ENCODE peak calls at places on chromosomes 5 and 9, in seven cellular contexts. F, R, T, D, P, G and J are unnamed samples.

GRCh38 chr9:134748637-134749036 is 107.0 kb downstream of the COL5A1 start:
- DNase-seq in G (no peak), F (no peak), P (no peak), D (no peak), R (no peak), T (no peak), J (no peak)

GRCh38 chr5:115124741-115125140 is 45.0 kb downstream of the TRIM36 start:
- DNase-seq in P (no peak), T (no peak), R (no peak), G (no peak), D (no peak), F (no peak), J (no peak)

GRCh38 chr5:126354012-126354856 is 69.0 kb upstream of the GRAMD2B start:
- DNase-seq in P (peak), G (peak), T (peak), R (no peak), D (no peak), F (no peak), J (peak)

GRCh38 chr5:172686111-172686510 is 45.0 kb downstream of the NEURL1B start:
- DNase-seq in T (no peak), P (no peak), F (no peak), D (no peak), R (no peak), G (no peak), J (no peak)

GRCh38 chr9:134003237-134003636 is 11.1 kb upstream of the VAV2 start:
- DNase-seq in T (no peak), D (no peak), G (no peak), P (no peak), F (no peak), R (no peak), J (no peak)

GRCh38 chr5:148939676-148940075 is 113.3 kb downstream of the ADRB2 start:
- DNase-seq in T (peak), R (no peak), P (peak), G (no peak), D (no peak), F (no peak), J (peak)

GRCh38 chr9:134592018-134592818 is 49.4 kb upstream of the COL5A1 start:
- DNase-seq in D (peak), P (peak), F (no peak), G (no peak), T (peak), R (peak), J (peak)

GRCh38 chr5:40291338-40291737 is 388.4 kb upstream of the PTGER4 start:
- DNase-seq in P (peak), G (no peak), D (no peak), R (no peak), F (no peak), T (peak), J (peak)

GRCh38 chr9:3478549-3478953 is 47.2 kb downstream of the RFX3 start:
- DNase-seq in F (no peak), D (no peak), G (peak), T (peak), P (peak), R (no peak), J (no peak)

GRCh38 chr5:116401546-116401945 is 173.1 kb downstream of the SEMA6A start:
- DNase-seq in P (no peak), G (no peak), R (no peak), T (no peak), D (no peak), F (no peak), J (no peak)

GRCh38 chr9:88216132-88216995 is 78.1 kb upstream of the SPATA31C2 start:
- DNase-seq in R (no peak), P (no peak), D (no peak), T (no peak), G (no peak), F (no peak), J (no peak)

GRCh38 chr5:156991714-156992113 is 28.7 kb upstream of the TIMD4 start:
- DNase-seq in R (no peak), T (no peak), F (no peak), P (no peak), D (no peak), G (peak), J (no peak)

GRCh38 chr5:97192580-97193421 is 9.8 kb upstream of the RIOK2 start:
- DNase-seq in T (no peak), R (no peak), F (no peak), G (peak), D (no peak), P (no peak), J (peak)

GRCh38 chr9:2817987-2818386 is 25.9 kb downstream of the PUM3 start:
- DNase-seq in F (no peak), G (peak), T (peak), R (no peak), D (no peak), P (peak), J (peak)

GRCh38 chr5:176653401-176653800 is 6.1 kb downstream of the TSPAN17 start:
- DNase-seq in F (no peak), D (no peak), R (no peak), T (no peak), P (no peak), G (no peak), J (peak)

GRCh38 chr5:92505925-92506324 is 1075.1 kb downstream of the NR2F1-AS1 start:
- DNase-seq in D (no peak), P (peak), G (no peak), R (no peak), F (no peak), T (no peak), J (peak)

GRCh38 chr9:12698293-12698692 is 5.1 kb downstream of the TYRP1 start:
- DNase-seq in R (no peak), D (no peak), P (peak), T (peak), G (no peak), F (no peak), J (peak)

GRCh38 chr9:3708751-3709150 is 182.9 kb upstream of the RFX3 start:
- DNase-seq in P (peak), D (no peak), F (no peak), R (no peak), G (peak), T (peak), J (peak)

GRCh38 chr9:16032799-16033198 is 480.0 kb downstream of the CCDC171 start:
- DNase-seq in P (peak), R (no peak), D (no peak), T (peak), G (peak), F (no peak), J (peak)

GRCh38 chr9:26975728-26976707 is 19.8 kb downstream of the IFT74 start:
- DNase-seq in P (peak), G (peak), D (peak), R (no peak), T (peak), F (peak), J (peak)

GRCh38 chr9:26973989-26974388 is 17.8 kb downstream of the IFT74 start:
- DNase-seq in P (no peak), D (no peak), R (no peak), G (no peak), F (no peak), T (no peak), J (no peak)

GRCh38 chr9:26971721-26972120 is 15.5 kb downstream of the IFT74 start:
- DNase-seq in T (no peak), F (no peak), P (no peak), R (no peak), D (no peak), G (no peak), J (no peak)

DNA sequence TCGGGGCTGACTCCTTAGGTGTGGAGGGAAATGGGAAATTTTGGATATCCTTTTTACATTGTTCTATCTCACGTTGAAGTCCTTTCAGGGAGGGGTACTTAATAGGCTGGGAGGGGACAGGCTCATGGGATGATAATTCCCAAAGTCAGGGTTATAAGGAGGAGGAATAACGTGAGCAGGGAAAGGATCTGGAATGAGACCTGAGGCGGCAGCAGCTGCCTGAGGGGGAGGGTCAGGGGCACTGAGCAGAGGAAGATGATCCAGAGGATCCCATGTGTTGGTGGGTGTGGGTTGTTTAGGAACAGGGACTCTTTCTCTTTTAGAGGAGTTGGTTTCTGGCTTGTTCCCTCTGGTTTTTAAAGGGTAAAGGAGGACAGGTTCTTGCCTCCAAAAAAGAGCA is 18.7 kb downstream of the IFT74 start:
- DNase-seq in G (no peak), R (no peak), P (no peak), T (no peak), D (no peak), F (no peak), J (no peak)
- TF ChIP-seq CTCF in G (no peak), R (no peak), P (no peak), T (no peak), D (no peak), F (no peak), J (no peak)

DNA sequence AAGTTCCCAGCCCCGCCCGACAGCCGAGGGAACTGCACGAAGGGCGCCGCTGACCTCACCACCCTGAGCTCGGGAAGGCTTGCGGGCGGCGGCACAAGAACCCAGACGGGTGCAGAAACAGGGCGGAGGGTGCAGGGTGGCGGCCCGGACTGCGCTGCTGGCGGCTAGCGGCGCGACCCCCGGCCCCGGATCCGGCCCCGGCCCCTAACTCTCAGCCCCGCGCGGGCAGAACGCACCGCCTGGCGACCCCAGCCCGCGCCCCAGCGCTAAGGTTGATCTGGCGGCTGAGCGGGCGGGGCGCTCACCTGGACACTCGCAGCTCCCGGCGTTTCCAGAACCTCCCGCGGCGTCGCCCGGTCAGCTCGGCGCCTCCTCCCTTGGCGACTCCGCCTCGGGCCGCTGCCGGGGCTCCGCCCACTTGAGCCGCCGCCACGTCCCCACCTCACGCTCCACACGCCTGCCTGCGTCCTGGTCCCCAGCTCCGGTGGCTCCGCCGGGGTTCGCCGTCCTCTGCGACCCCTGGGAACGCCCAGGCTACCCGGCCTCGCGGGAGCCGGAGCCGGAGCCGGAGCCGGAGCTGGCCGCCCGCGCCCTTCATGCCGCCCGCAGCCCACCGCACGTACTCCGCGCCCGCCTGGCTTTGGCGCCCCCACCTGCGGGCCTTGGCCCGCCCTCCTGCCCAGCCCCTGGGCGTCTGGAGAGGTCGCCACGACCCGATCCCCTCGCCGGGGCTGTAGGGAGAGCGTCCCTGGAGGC is at the start of gene P4HA2:
- DNase-seq in F (peak), G (peak), D (peak), P (peak), R (peak), T (peak), J (peak)
- TF ChIP-seq CTCF in F (peak), G (no peak), D (peak), P (peak), R (no peak), T (no peak), J (no peak)

DNA sequence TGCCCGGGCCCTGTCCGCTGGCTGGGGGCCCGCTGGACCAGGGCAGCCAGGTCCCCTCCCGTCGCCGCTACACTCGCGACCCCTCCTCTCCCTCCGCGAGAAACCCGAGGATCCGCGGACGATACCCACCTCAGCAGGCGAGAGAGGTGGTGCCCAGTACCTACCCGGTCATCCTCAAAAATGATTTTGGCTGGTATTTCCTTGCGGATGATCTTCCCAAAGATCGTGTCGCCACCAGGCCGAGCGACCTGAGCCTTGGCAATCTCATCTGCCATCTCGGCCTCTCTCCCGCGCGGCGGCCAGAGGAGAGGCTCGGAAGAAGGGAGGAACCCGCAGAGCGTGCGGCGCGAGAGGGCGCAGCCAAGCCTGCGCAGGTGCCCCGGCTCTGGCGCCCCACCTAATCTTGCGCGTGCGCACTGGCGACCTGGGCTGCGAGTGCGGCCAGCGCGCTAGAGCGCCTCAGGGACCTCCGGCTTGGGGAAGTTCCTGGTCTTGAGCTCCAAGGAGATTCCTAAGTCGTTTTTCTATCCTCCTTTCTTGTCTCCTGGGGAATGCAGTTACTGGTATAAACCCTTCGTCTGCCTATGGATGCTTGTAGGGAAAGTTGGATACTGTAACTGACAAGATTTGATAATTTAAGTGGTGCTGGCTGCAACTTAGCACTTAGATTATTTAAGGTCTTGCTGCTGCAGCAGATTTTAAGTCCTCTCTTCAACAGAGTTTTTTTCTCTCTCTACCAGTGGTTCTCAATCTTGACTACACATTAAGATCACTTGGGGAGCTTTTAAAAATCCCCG is at the start of gene HINT1:
- DNase-seq in G (peak), F (peak), T (peak), D (peak), R (peak), P (peak), J (peak)
- TF ChIP-seq CTCF in G (no peak), F (no peak), T (no peak), D (peak), R (no peak), P (peak), J (peak)

GRCh38 chr5:79772651-79773050 is 83.0 kb downstream of the CMYA5 start:
- DNase-seq in G (no peak), D (no peak), T (no peak), P (no peak), R (no peak), F (no peak), J (no peak)

GRCh38 chr5:79771387-79771786 is 81.8 kb downstream of the CMYA5 start:
- DNase-seq in T (peak), P (peak), R (no peak), F (no peak), D (no peak), G (no peak), J (peak)

GRCh38 chr5:79773612-79774011 is 84.0 kb downstream of the CMYA5 start:
- DNase-seq in F (no peak), R (no peak), D (no peak), G (no peak), P (no peak), T (no peak), J (no peak)

GRCh38 chr5:79774855-79775237 is 85.2 kb downstream of the CMYA5 start:
- DNase-seq in P (no peak), G (no peak), F (no peak), T (no peak), R (no peak), D (no peak), J (no peak)

GRCh38 chr5:79774171-79774854 is 84.7 kb downstream of the CMYA5 start:
- DNase-seq in R (no peak), F (peak), P (peak), D (peak), T (no peak), G (peak), J (peak)
- TF ChIP-seq CTCF in R (no peak), F (peak), P (peak), D (peak), T (peak), G (peak), J (peak)